ENCODE peak calls at places on chromosomes 7 and 10, in four cellular contexts. D is NCI-H460, I is hypothalamus, U is HTR-8/SVneo. T is an unnamed sample.

GRCh38 chr7:2641406-2642393 is 9.9 kb downstream of the TTYH3 start:
- DNase-seq in D (no peak), I (peak), U (no peak), T (peak)

GRCh38 chr7:28419717-28420116 is 7.4 kb downstream of the CREB5 start:
- DNase-seq in D (peak), I (no peak), U (no peak), T (no peak)

GRCh38 chr7:158108646-158109293 is 478.9 kb downstream of the PTPRN2 start:
- DNase-seq in D (no peak), I (no peak), U (no peak), T (no peak)

GRCh38 chr7:39461263-39461662 is 104.9 kb upstream of the YAE1 start:
- DNase-seq in D (no peak), I (no peak), U (no peak), T (no peak)

GRCh38 chr10:59276133-59276532 is 86.2 kb downstream of the FAM13C start:
- DNase-seq in D (no peak), I (no peak), U (no peak), T (no peak)

GRCh38 chr10:4174197-4174596 is 389.2 kb upstream of the KLF6 start:
- DNase-seq in D (peak), I (no peak), U (peak), T (no peak)

GRCh38 chr7:122199171-122199570 is 55.1 kb upstream of the AASS start:
- DNase-seq in D (no peak), I (no peak), U (no peak), T (no peak)

GRCh38 chr7:108190891-108191290 is 60.7 kb upstream of the LAMB4 start:
- DNase-seq in D (no peak), I (no peak), U (no peak), T (no peak)

GRCh38 chr7:106063692-106064091 is 48.4 kb downstream of the SYPL1 start:
- DNase-seq in D (no peak), I (no peak), U (no peak), T (no peak)

GRCh38 chr7:138350701-138351357 is 109.2 kb upstream of the TRIM24 start:
- DNase-seq in D (no peak), I (no peak), U (no peak), T (no peak)

GRCh38 chr7:76333388-76334101 is 25.2 kb downstream of the YWHAG start:
- DNase-seq in D (no peak), I (no peak), U (no peak), T (no peak)

GRCh38 chr7:40682696-40683095 is 547.9 kb downstream of the SUGCT start:
- DNase-seq in D (no peak), I (no peak), U (no peak), T (no peak)

GRCh38 chr7:138549082-138549481 is 89.0 kb downstream of the TRIM24 start:
- DNase-seq in D (no peak), I (no peak), U (no peak), T (peak)

GRCh38 chr10:64175271-64175962 is 654.2 kb downstream of the REEP3 start:
- DNase-seq in D (no peak), I (no peak), U (no peak), T (no peak)

GRCh38 chr10:131436467-131436866 is 124.9 kb upstream of the TCERG1L start:
- DNase-seq in D (no peak), I (no peak), U (no peak), T (no peak)

GRCh38 chr7:103593691-103594090 is 147.7 kb upstream of the SLC26A5 start:
- DNase-seq in D (no peak), I (no peak), U (no peak), T (no peak)

GRCh38 chr7:22853674-22854157 is 31.1 kb upstream of the TOMM7 start:
- DNase-seq in D (no peak), I (no peak), U (no peak), T (no peak)

GRCh38 chr7:907158-907980 is 31.0 kb downstream of the GET4 start:
- DNase-seq in D (no peak), I (no peak), U (no peak), T (no peak)

GRCh38 chr7:114879554-114879953 is 42.3 kb upstream of the MDFIC start:
- DNase-seq in D (no peak), I (no peak), U (no peak), T (no peak)

GRCh38 chr7:55992346-55992745 is 28.0 kb downstream of the NIPSNAP2 start:
- DNase-seq in D (no peak), I (no peak), U (no peak), T (no peak)

GRCh38 chr10:4650572-4650971 is 175.4 kb upstream of the AKR1E2 start:
- DNase-seq in D (no peak), I (no peak), U (no peak), T (no peak)

GRCh38 chr7:117816727-117817126 is 56.5 kb downstream of the CTTNBP2 start:
- DNase-seq in D (no peak), I (no peak), U (no peak), T (no peak)

GRCh38 chr7:137656227-137656849 is 190.4 kb downstream of the DGKI start:
- DNase-seq in D (peak), I (peak), U (peak), T (peak)

GRCh38 chr7:136062625-136063336 is 85.6 kb upstream of the MTPN start:
- DNase-seq in D (no peak), I (no peak), U (no peak), T (no peak)

GRCh38 chr10:75662715-75663114 is 231.3 kb downstream of the LRMDA start:
- DNase-seq in D (no peak), I (no peak), U (peak), T (no peak)

GRCh38 chr7:49781996-49782395 is 8.6 kb downstream of the VWC2 start:
- DNase-seq in D (no peak), I (no peak), U (no peak), T (no peak)

GRCh38 chr10:95798307-95798850 is 42.4 kb downstream of the ENTPD1 start:
- DNase-seq in D (no peak), I (no peak), U (no peak), T (no peak)

GRCh38 chr10:75294031-75294437 is 58.3 kb upstream of the COMTD1 start:
- DNase-seq in D (no peak), I (no peak), U (no peak), T (no peak)

GRCh38 chr10:35819736-35820135 is 177.6 kb upstream of the FZD8 start:
- DNase-seq in D (no peak), I (no peak), U (no peak), T (no peak)

GRCh38 chr10:111113961-111114830 is 37.4 kb downstream of the ADRA2A start:
- DNase-seq in D (no peak), I (no peak), U (no peak), T (no peak)

GRCh38 chr10:58662314-58662713 is 149.6 kb downstream of the BICC1 start:
- DNase-seq in D (no peak), I (no peak), U (peak), T (no peak)

GRCh38 chr7:47379629-47380324 is 202.1 kb downstream of the TNS3 start:
- DNase-seq in D (no peak), I (peak), U (peak), T (no peak)

GRCh38 chr10:122565766-122566206 is 5.2 kb downstream of the DMBT1 start:
- DNase-seq in D (peak), I (peak), U (peak), T (peak)

GRCh38 chr10:21687197-21687993 is 153.4 kb downstream of the MLLT10 start:
- DNase-seq in D (peak), I (no peak), U (no peak), T (no peak)

T was measured in pulmonary artery endothelial cell.